ENCODE peak calls at places on chromosomes 2 and 18, in nine cellular contexts. Y, Q, I, O, J, Z, W, N and S are unnamed samples.

GRCh38 chr18:32582455-32582854 is 111.8 kb upstream of the GAREM1 start:
- DNase-seq in Y (no peak), Q (no peak), I (no peak), O (no peak), J (no peak), Z (no peak), W (no peak), N (no peak), S (no peak)

GRCh38 chr2:159185401-159186130 is 100.9 kb downstream of the WDSUB1 start:
- DNase-seq in Y (peak), Q (no peak), I (peak), O (peak), J (no peak), Z (no peak), W (no peak), N (peak), S (no peak)

GRCh38 chr2:43758738-43759137 is 15.1 kb upstream of the DYNC2LI1 start:
- DNase-seq in Y (no peak), Q (no peak), I (no peak), O (no peak), J (no peak), Z (no peak), W (no peak), N (no peak), S (no peak)

GRCh38 chr2:209547726-209548125 is 123.9 kb downstream of the MAP2 start:
- DNase-seq in Y (no peak), Q (no peak), I (no peak), O (no peak), J (no peak), Z (no peak), W (no peak), N (no peak), S (no peak)

GRCh38 chr18:28267878-28268625 is 91.1 kb upstream of the CDH2 start:
- DNase-seq in Y (peak), Q (no peak), I (no peak), O (no peak), J (no peak), Z (no peak), W (no peak), N (no peak), S (no peak)

GRCh38 chr2:199405241-199405640 is 52.5 kb downstream of the SATB2 start:
- DNase-seq in Y (peak), Q (no peak), I (no peak), O (peak), J (no peak), Z (no peak), W (no peak), N (peak), S (no peak)

GRCh38 chr18:79442508-79443221 is 46.9 kb downstream of the NFATC1 start:
- DNase-seq in Y (no peak), Q (no peak), I (no peak), O (peak), J (no peak), Z (no peak), W (no peak), N (no peak), S (no peak)

GRCh38 chr2:187546762-187547333 is 7.4 kb downstream of the TFPI start:
- DNase-seq in Y (no peak), Q (no peak), I (no peak), O (no peak), J (no peak), Z (no peak), W (no peak), N (no peak), S (no peak)

GRCh38 chr2:3626118-3626816 is 31.4 kb downstream of the COLEC11 start:
- DNase-seq in Y (peak), Q (no peak), I (no peak), O (no peak), J (peak), Z (peak), W (no peak), N (no peak), S (no peak)

GRCh38 chr2:165627463-165627862 is 158.0 kb downstream of the CSRNP3 start:
- DNase-seq in Y (peak), Q (no peak), I (no peak), O (no peak), J (no peak), Z (no peak), W (no peak), N (no peak), S (no peak)

GRCh38 chr2:17747684-17748452 is 5.7 kb downstream of the SMC6 start:
- DNase-seq in Y (peak), Q (no peak), I (peak), O (no peak), J (no peak), Z (no peak), W (no peak), N (peak), S (no peak)

GRCh38 chr2:240585681-240586197 is 795 bp upstream of the CAPN10 start:
- DNase-seq in Y (no peak), Q (no peak), I (no peak), O (no peak), J (peak), Z (no peak), W (no peak), N (no peak), S (peak)

GRCh38 chr2:119112230-119112629 is 46.3 kb downstream of the C1QL2 start:
- DNase-seq in Y (no peak), Q (no peak), I (no peak), O (no peak), J (no peak), Z (no peak), W (no peak), N (no peak), S (no peak)

GRCh38 chr2:46770622-46771021 is 145.0 kb downstream of the MCFD2 start:
- DNase-seq in Y (peak), Q (no peak), I (peak), O (no peak), J (no peak), Z (no peak), W (no peak), N (no peak), S (no peak)

GRCh38 chr2:47078541-47079482 is 76.3 kb downstream of the STPG4 start:
- DNase-seq in Y (no peak), Q (no peak), I (no peak), O (no peak), J (peak), Z (no peak), W (no peak), N (peak), S (no peak)

GRCh38 chr2:42752299-42752698 is 11.6 kb downstream of the OXER1 start:
- DNase-seq in Y (no peak), Q (no peak), I (no peak), O (peak), J (no peak), Z (peak), W (no peak), N (no peak), S (no peak)

GRCh38 chr2:28389399-28390240 is 3.0 kb upstream of the FOSL2 start:
- DNase-seq in Y (no peak), Q (no peak), I (no peak), O (no peak), J (no peak), Z (no peak), W (no peak), N (peak), S (no peak)

GRCh38 chr2:151051584-151052220 is 210.0 kb downstream of the RBM43 start:
- DNase-seq in Y (peak), Q (no peak), I (peak), O (peak), J (no peak), Z (peak), W (no peak), N (peak), S (no peak)
- TF ChIP-seq CTCF in Y (peak), Q (peak), I (peak), O (peak), J (peak), Z (peak), W (peak), N (peak), S (peak)

DNA sequence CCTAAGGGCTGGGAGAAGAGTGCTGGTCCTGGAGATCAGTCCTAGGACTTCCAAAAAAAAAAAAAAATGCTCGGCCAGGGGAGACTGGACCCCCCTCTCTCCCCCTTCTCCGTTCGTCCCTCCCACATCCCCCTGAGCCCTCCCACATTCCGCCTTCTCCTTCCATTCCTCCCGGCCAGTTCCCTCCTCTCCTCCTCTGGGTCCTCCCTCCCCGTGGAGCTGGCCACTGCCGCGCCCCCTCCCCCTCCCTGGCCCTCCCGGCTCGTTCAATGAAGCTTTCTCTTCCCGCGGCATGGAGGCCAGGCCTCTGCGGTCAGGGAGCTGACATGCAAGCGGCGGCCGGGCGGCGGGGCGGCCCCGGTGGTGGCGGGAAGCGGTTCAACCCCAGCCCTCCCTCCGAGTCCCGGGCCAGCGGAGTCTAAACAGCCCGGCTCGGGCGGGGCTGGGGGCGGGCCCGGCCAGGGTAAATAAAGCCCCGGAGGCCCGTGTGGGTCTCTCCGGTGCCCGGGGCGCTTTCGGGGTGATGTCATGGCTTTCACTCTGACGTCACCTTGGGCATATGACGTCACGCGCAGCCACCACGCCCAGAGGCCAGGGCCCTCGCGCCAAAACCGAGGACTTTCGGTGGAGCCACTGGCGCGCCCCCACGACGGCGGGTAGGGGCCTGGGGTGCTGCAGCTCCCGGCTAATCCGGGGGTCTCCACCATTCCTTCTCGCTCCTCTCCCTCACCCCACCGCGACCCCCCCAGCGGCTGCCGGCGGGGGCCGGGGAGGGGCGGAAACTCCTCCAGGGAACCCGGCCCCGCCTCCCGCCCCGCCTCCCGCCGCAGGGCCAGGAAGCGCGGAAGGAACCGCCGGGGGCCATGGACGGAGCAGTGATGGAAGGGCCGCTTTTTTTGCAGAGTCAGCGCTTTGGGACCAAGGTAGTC is at the start of the genes DOK1 and LOXL3:
- DNase-seq in Y (peak), Q (peak), I (peak), O (peak), J (peak), Z (peak), W (peak), N (peak), S (peak)
- TF ChIP-seq POLR2A in Y (peak), Q (no peak), I (no peak), O (peak), J (peak), Z (peak), W (peak), N (no peak), S (no peak)

GRCh38 chr2:180990794-180991193 is 10.4 kb downstream of the UBE2E3 start:
- DNase-seq in Y (no peak), Q (no peak), I (no peak), O (no peak), J (no peak), Z (no peak), W (no peak), N (no peak), S (no peak)
- TF ChIP-seq CTCF in Y (no peak), Q (no peak), I (no peak), O (no peak), J (no peak), Z (no peak), W (no peak), N (no peak), S (no peak)

GRCh38 chr2:172253190-172254052 is 150.7 kb upstream of the DLX2 start:
- DNase-seq in Y (peak), Q (no peak), I (peak), O (peak), J (peak), Z (peak), W (no peak), N (peak), S (no peak)
- TF ChIP-seq POLR2A in Y (no peak), Q (no peak), I (no peak), O (no peak), J (no peak), Z (no peak), W (no peak), N (no peak), S (no peak)

DNA sequence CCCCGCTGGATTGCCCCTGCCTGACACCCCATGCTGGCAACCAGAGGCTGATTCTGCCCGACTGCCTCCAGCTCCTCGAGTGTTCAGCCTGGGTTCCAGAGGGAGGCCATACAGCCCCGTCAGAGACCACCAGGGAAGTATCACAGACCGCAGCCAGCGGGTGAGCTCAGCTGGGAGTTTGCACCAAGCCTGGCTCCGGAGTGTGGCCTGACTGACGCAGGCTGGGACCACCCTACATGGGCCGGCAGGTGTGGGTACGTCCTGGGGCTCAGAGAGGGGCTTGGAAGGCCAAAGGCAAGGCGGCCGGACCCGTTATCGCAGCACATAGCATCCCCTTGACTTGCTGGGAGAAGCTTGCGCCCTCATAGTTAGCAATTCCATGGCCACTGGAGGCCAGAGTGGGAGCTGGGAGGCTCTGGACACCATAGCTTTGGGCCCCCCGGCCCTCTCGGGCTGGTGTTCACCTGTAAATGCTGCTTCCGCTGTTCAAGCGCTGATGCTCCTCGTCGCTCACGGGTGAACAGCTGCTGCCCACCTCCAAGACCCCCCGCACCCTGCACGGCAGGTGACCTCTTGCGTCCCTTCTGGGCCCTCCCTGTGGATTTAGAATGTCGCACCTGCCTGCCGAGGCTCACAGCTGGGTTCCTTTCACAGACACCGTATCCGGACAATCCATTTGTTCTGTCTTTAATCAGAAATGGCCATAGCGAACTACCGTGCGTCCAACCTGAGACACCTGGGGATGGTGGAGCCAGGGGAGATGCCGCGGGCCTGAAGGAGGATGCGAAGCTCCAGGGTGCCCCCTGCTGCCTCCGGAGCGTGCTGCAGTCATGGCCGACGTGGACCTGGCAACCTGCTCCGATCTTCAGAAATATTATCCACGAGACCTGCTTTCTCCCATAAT is 31.2 kb upstream of the SLC66A3 start:
- DNase-seq in Y (peak), Q (no peak), I (peak), O (peak), J (no peak), Z (peak), W (no peak), N (peak), S (peak)
- TF ChIP-seq CTCF in Y (peak), Q (no peak), I (peak), O (peak), J (peak), Z (peak), W (peak), N (peak), S (peak)

GRCh38 chr2:27085062-27085669 is 1.4 kb upstream of the KHK start:
- DNase-seq in Y (no peak), Q (no peak), I (no peak), O (no peak), J (no peak), Z (no peak), W (no peak), N (no peak), S (peak)

GRCh38 chr2:27084297-27085061 is 2.1 kb upstream of the KHK start:
- DNase-seq in Y (no peak), Q (no peak), I (no peak), O (no peak), J (no peak), Z (no peak), W (no peak), N (no peak), S (no peak)

GRCh38 chr2:27086722-27087446 is at the start of gene KHK:
- DNase-seq in Y (no peak), Q (no peak), I (peak), O (no peak), J (peak), Z (peak), W (no peak), N (peak), S (peak)

GRCh38 chr2:27086090-27086721 is 366 bp upstream of the KHK start:
- DNase-seq in Y (peak), Q (peak), I (peak), O (peak), J (peak), Z (peak), W (peak), N (peak), S (peak)

GRCh38 chr2:27085670-27086089 is 892 bp upstream of the KHK start:
- DNase-seq in Y (peak), Q (no peak), I (peak), O (peak), J (peak), Z (peak), W (peak), N (peak), S (peak)
- TF ChIP-seq POLR2A in Y (no peak), Q (no peak), I (peak), O (no peak), J (peak), Z (peak), W (no peak), N (no peak), S (no peak)

GRCh38 chr2:182868049-182868422 is 1.6 kb upstream of the FRZB start:
- DNase-seq in Y (no peak), Q (no peak), I (no peak), O (no peak), J (no peak), Z (no peak), W (no peak), N (no peak), S (no peak)

GRCh38 chr2:182866461-182867369 is at the start of gene FRZB:
- DNase-seq in Y (peak), Q (peak), I (peak), O (no peak), J (peak), Z (peak), W (peak), N (peak), S (peak)

GRCh38 chr2:182867411-182868048 is 1.1 kb upstream of the FRZB start:
- DNase-seq in Y (no peak), Q (no peak), I (no peak), O (no peak), J (no peak), Z (no peak), W (no peak), N (no peak), S (no peak)

GRCh38 chr2:182868423-182868822 is 2.0 kb upstream of the FRZB start:
- DNase-seq in Y (no peak), Q (no peak), I (no peak), O (no peak), J (no peak), Z (no peak), W (no peak), N (no peak), S (no peak)

DNA sequence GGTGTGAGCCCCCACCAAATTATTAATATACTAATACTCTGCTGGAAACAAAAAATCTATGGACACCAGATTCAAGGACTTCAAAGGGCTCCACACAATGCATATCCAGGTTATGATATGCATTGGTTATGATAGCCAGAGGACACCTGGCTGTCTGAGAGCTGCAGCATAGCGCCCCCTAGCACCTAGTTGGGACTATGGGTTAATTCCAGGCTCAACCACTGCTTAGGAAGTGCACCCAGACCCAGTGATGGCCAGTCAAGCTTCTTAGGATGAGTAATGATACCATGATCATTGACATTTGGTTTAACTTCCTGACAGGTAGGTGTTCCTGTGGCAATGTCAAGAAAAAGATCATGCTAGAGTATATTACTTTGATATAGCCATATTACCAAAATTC is 3.8 kb upstream of the FRZB start:
- DNase-seq in Y (no peak), Q (no peak), I (peak), O (peak), J (no peak), Z (no peak), W (no peak), N (peak), S (no peak)
- TF ChIP-seq CTCF in Y (no peak), Q (no peak), I (no peak), O (peak), J (no peak), Z (no peak), W (no peak), N (peak), S (no peak)